ENCODE peak calls at places on chromosome 11, in four cellular contexts. R is substantia nigra, E is amniotic stem cell, U is ELR. F is an unnamed sample.

GRCh38 chr11:70226967-70227366 is 23.9 kb downstream of the FADD start:
- DNase-seq in U (peak; percentile 49), R (no peak), E (no peak), F (no peak)

GRCh38 chr11:1534682-1535081 is 37.4 kb downstream of the DUSP8 start:
- DNase-seq in U (peak; percentile 52), E (no peak), R (no peak), F (peak; percentile 78)

GRCh38 chr11:61057615-61058014 is 44.7 kb upstream of the CD5 start:
- DNase-seq in R (no peak), U (no peak), E (no peak), F (no peak)

GRCh38 chr11:67613960-67614715 is 7.4 kb downstream of the NDUFV1 start:
- DNase-seq in R (no peak), U (peak; percentile 63), E (no peak), F (no peak)

GRCh38 chr11:31874631-31875191 is 63.6 kb upstream of the PAX6 start:
- DNase-seq in E (no peak), U (no peak), R (no peak), F (peak; percentile 56)

GRCh38 chr11:45658292-45658991 is 7.0 kb downstream of the CHST1 start:
- DNase-seq in E (peak; percentile 27), U (peak; percentile 69), R (peak; percentile 80), F (peak; percentile 89)

GRCh38 chr11:12693075-12693473 is 18.9 kb downstream of the TEAD1 start:
- DNase-seq in R (no peak), U (peak; percentile 49), E (no peak), F (no peak)

GRCh38 chr11:65215441-65216076 is 33.8 kb downstream of the CAPN1 start:
- DNase-seq in R (no peak), E (no peak), U (no peak), F (no peak)

GRCh38 chr11:119721129-119722120 is 7.6 kb downstream of the NECTIN1 start:
- DNase-seq in U (peak; percentile 37), E (no peak), R (no peak), F (peak; percentile 57)

GRCh38 chr11:72840780-72841179 is 26.6 kb downstream of the ATG16L2 start:
- DNase-seq in E (no peak), U (peak; percentile 86), R (no peak), F (peak; percentile 33)

GRCh38 chr11:60931897-60932296 is 7.6 kb downstream of the TMEM132A start:
- DNase-seq in R (no peak), U (no peak), E (no peak), F (no peak)

GRCh38 chr11:69443968-69444364 is 37.5 kb upstream of the LINC01488 start:
- DNase-seq in R (no peak), U (peak; percentile 76), E (no peak), F (peak; percentile 65)

GRCh38 chr11:27612932-27613669 is 87.2 kb downstream of the BDNF start:
- DNase-seq in R (no peak), E (no peak), U (no peak), F (no peak)